ENCODE peak calls at places on chromosomes 16 and 17, in five cellular contexts. M, F, S, O and E are unnamed samples.

GRCh38 chr17:29138184-29138955 is 41.8 kb downstream of the MYO18A start:
- DNase-seq in O (no peak), F (no peak), S (peak; percentile 76), M (no peak), E (no peak)

GRCh38 chr17:49972486-49973270 is 3.7 kb downstream of the DLX4 start:
- DNase-seq in F (no peak), S (no peak), O (no peak), M (no peak), E (no peak)

GRCh38 chr17:17957584-17957916 is 14.7 kb downstream of the TOM1L2 start:
- DNase-seq in F (no peak), S (no peak), O (no peak), M (peak; percentile 17), E (no peak)

GRCh38 chr17:57900991-57901743 is 51.3 kb upstream of the MRPS23 start:
- DNase-seq in O (peak; percentile 83), F (no peak), M (no peak), S (no peak), E (no peak)

GRCh38 chr17:12089809-12090384 is 69.2 kb downstream of the MAP2K4 start:
- DNase-seq in M (no peak), O (no peak), S (no peak), F (peak; percentile 30), E (peak; percentile 3)

GRCh38 chr17:50603340-50603739 is 31.3 kb upstream of the ABCC3 start:
- DNase-seq in F (no peak), M (no peak), S (no peak), O (no peak), E (peak; percentile 30)

GRCh38 chr17:57463103-57463885 is 207.0 kb downstream of the MSI2 start:
- DNase-seq in F (no peak), S (peak; percentile 93), M (no peak), O (no peak), E (peak; percentile 49)

GRCh38 chr16:88473666-88474534 is 20.8 kb downstream of the ZFPM1 start:
- DNase-seq in F (peak; percentile 30), O (peak; percentile 87), M (no peak), S (no peak), E (peak; percentile 77)

GRCh38 chr17:82838386-82839063 is 1.3 kb downstream of the ZNF750 start:
- DNase-seq in M (peak; percentile 68), O (peak; percentile 84), F (no peak), S (no peak), E (peak; percentile 90)

GRCh38 chr17:19383681-19384470 is 3.1 kb downstream of the MFAP4 start:
- DNase-seq in S (peak; percentile 17), M (peak; percentile 83), F (no peak), O (peak; percentile 15), E (no peak)